ENCODE peak calls at places on chromosomes 4 and X, in five cellular contexts. H is mammary epithelial cell, E is psoas muscle, Y is ovary, C is BJ. B is an unnamed sample. For H3K36me3, the result is how much of the 10 kb centered on the place peaks cover.

GRCh38 chr4:147683172-147683571 is 791 bp downstream of the PRMT9 start:
- DNase-seq in H (peak), E (no peak), Y (no peak), C (no peak), B (no peak)

GRCh38 chrX:12223650-12224049 is 85.4 kb downstream of the FRMPD4 start:
- DNase-seq in H (peak), E (no peak), Y (no peak), C (no peak), B (no peak)

GRCh38 chrX:33974676-33975075 is 157.4 kb downstream of the FAM47A start:
- DNase-seq in H (no peak), E (no peak), Y (no peak), C (no peak), B (no peak)

GRCh38 chr4:41939016-41939623 is 3.9 kb downstream of the TMEM33 start:
- DNase-seq in H (peak), E (no peak), Y (no peak), C (no peak), B (no peak)

GRCh38 chrX:115357316-115357715 is 67.8 kb downstream of the LUZP4 start:
- DNase-seq in H (no peak), E (no peak), Y (no peak), C (no peak), B (no peak)

GRCh38 chr4:150078996-150079581 is 844 bp downstream of the DCLK2 start:
- DNase-seq in H (peak), E (peak), Y (peak), C (no peak), B (peak)

GRCh38 chr4:17168571-17168970 is 270.1 kb upstream of the LDB2 start:
- DNase-seq in H (no peak), E (no peak), Y (no peak), C (peak), B (no peak)

GRCh38 chrX:9285342-9285771 is 179.5 kb upstream of the TBL1X start:
- DNase-seq in H (no peak), E (no peak), Y (no peak), C (no peak), B (peak)

GRCh38 chr4:3288571-3289094 is 4.2 kb upstream of the RGS12 start:
- DNase-seq in H (no peak), E (no peak), Y (no peak), C (no peak), B (no peak)

GRCh38 chr4:109278594-109279031 is 23.8 kb downstream of the COL25A1 start:
- DNase-seq in H (no peak), E (no peak), Y (no peak), C (no peak), B (peak)

GRCh38 chr4:75723117-75723801 is 1.1 kb upstream of the USO1 start:
- DNase-seq in H (peak), E (no peak), Y (no peak), C (peak), B (no peak)

GRCh38 chr4:76357981-76358380 is 51.4 kb downstream of the STBD1 start:
- DNase-seq in H (no peak), E (no peak), Y (no peak), C (no peak), B (no peak)

GRCh38 chr4:92334716-92335350 is 31.1 kb downstream of the GRID2 start:
- DNase-seq in H (no peak), E (no peak), Y (no peak), C (no peak), B (no peak)

GRCh38 chrX:119410027-119410819 is 11.1 kb downstream of the SLC25A43 start:
- DNase-seq in H (peak), E (peak), Y (peak), C (peak), B (no peak)

GRCh38 chr4:77994194-77994721 is 62.9 kb upstream of the FRAS1 start:
- DNase-seq in H (peak), E (no peak), Y (no peak), C (peak), B (no peak)

GRCh38 chr4:147578057-147578476 is 39.1 kb upstream of the TMEM184C start:
- DNase-seq in H (peak), E (no peak), Y (peak), C (peak), B (no peak)

GRCh38 chr4:125390126-125390525 is 75.4 kb downstream of the FAT4 start:
- DNase-seq in H (peak), E (no peak), Y (no peak), C (peak), B (no peak)

GRCh38 chr4:661856-662761 is 12.0 kb downstream of the ATP5ME start:
- DNase-seq in H (no peak), E (no peak), Y (no peak), C (no peak), B (no peak)

GRCh38 chr4:39029752-39030694 is 2.2 kb downstream of the TMEM156 start:
- DNase-seq in H (no peak), E (no peak), Y (no peak), C (no peak), B (no peak)

GRCh38 chr4:156677136-156677535 is 294.5 kb downstream of the PDGFC start:
- DNase-seq in H (no peak), E (no peak), Y (no peak), C (no peak), B (peak)

GRCh38 chr4:162921178-162921785 is 245.4 kb downstream of the NAF1 start:
- DNase-seq in H (no peak), E (no peak), Y (no peak), C (no peak), B (no peak)

GRCh38 chrX:55522577-55523254 is 33.1 kb upstream of the USP51 start:
- DNase-seq in H (no peak), E (no peak), Y (no peak), C (no peak), B (no peak)

GRCh38 chrX:39425124-39425806 is 624.0 kb downstream of the MID1IP1 start:
- DNase-seq in H (no peak), E (no peak), Y (no peak), C (no peak), B (no peak)

GRCh38 chrX:94977986-94978385 is 1304.0 kb downstream of the FAM133A start:
- DNase-seq in H (no peak), E (no peak), Y (no peak), C (no peak), B (no peak)

GRCh38 chrX:56789518-56790070 is 60.6 kb downstream of the NBDY start:
- DNase-seq in H (no peak), E (no peak), Y (no peak), C (no peak), B (no peak)

GRCh38 chr4:131006388-131006787 is 1910.4 kb downstream of the C4orf33 start:
- DNase-seq in H (no peak), E (no peak), Y (no peak), C (no peak), B (no peak)

GRCh38 chr4:44016582-44017421 is 431.8 kb downstream of the KCTD8 start:
- DNase-seq in H (no peak), E (no peak), Y (no peak), C (no peak), B (peak)

GRCh38 chr4:52825311-52826090 is 36.6 kb upstream of the RASL11B start:
- DNase-seq in H (no peak), E (no peak), Y (peak), C (no peak), B (no peak)

GRCh38 chrX:16125520-16126149 is 2.3 kb downstream of the GRPR start:
- DNase-seq in H (no peak), E (no peak), Y (no peak), C (no peak), B (no peak)

GRCh38 chrX:57417827-57418226 is 131.3 kb downstream of the FAAH2 start:
- DNase-seq in H (no peak), E (no peak), Y (no peak), C (no peak), B (no peak)

GRCh38 chr4:112329672-112330372 is 32.7 kb downstream of the ALPK1 start:
- DNase-seq in H (no peak), E (no peak), Y (no peak), C (no peak), B (no peak)

GRCh38 chr4:112325522-112325921 is 28.4 kb downstream of the ALPK1 start:
- DNase-seq in H (no peak), E (no peak), Y (no peak), C (no peak), B (no peak)

GRCh38 chr4:112332398-112332797 is 35.2 kb downstream of the ALPK1 start:
- DNase-seq in H (no peak), E (no peak), Y (no peak), C (no peak), B (no peak)

GRCh38 chr4:112330921-112331320 is 33.8 kb downstream of the ALPK1 start:
- DNase-seq in H (no peak), E (no peak), Y (no peak), C (no peak), B (no peak)

DNA sequence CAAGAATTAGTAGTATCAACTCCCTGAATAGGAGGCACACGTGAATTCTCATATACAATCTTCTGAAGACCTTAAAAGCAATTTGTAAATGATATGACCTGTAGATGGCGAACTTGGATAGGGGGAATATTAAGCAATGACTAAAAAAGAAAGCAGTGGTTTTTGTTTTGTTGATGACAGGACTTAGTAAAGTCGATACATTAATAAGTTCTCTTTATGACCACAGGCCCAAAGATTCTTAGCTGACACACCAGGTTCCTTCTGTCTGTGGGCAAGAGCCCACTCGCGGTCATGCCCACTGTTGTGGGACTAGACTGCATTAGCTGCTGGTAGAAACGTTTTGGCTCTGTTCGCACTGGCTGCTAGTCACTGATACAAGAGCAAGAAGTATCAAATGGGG is 30.8 kb downstream of the ALPK1 start:
- DNase-seq in H (peak), E (no peak), Y (no peak), C (no peak), B (peak)
- H3K4me3 ChIP-seq in H (no peak), E (no peak), Y (no peak), C (no peak), B (no peak)

DNA sequence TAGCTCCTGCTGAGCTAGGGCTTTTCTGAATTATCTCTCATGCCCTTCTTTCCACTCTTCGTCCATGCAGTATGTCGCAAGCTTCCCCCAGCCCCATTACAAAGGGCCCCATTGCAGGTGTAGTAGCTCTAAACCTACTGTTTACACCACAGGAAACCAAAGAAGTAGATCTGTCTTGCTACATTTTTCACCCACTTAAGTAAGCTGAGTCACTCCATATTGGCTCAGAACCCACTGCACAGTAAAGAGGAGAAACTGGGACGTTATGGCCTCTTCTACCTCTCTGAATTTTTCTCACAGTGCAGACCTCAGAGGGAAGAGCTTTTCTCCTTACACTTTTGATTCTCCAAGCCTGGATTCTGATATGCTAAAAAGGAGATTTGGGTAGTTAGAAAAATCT is 200.2 kb downstream of the SMARCA1 start:
- DNase-seq in H (no peak), E (no peak), Y (no peak), C (no peak), B (no peak)
- TF ChIP-seq CTCF in H (no peak), E (no peak), Y (no peak), C (no peak), B (no peak)

GRCh38 chr4:7763788-7764187 is 175.9 kb downstream of the AFAP1 start:
- DNase-seq in H (peak), E (no peak), Y (no peak), C (no peak), B (no peak)
- H3K36me3 ChIP-seq in H (under half), E (under half), Y (under half), C (half or more), B (under half)

GRCh38 chr4:48332661-48333060 is 8.7 kb upstream of the SLAIN2 start:
- DNase-seq in H (no peak), E (no peak), Y (no peak), C (no peak), B (no peak)

GRCh38 chr4:48333587-48333986 is 7.7 kb upstream of the SLAIN2 start:
- DNase-seq in H (peak), E (no peak), Y (no peak), C (no peak), B (no peak)

GRCh38 chr4:48331577-48332340 is 9.6 kb upstream of the SLAIN2 start:
- DNase-seq in H (peak), E (no peak), Y (no peak), C (peak), B (no peak)

GRCh38 chr4:48329193-48329592 is 12.1 kb upstream of the SLAIN2 start:
- DNase-seq in H (no peak), E (no peak), Y (no peak), C (no peak), B (no peak)

GRCh38 chr4:48329976-48330375 is 11.4 kb upstream of the SLAIN2 start:
- DNase-seq in H (peak), E (no peak), Y (no peak), C (peak), B (no peak)
- H3K4me3 ChIP-seq in H (no peak), E (no peak), Y (no peak), C (no peak), B (no peak)

DNA sequence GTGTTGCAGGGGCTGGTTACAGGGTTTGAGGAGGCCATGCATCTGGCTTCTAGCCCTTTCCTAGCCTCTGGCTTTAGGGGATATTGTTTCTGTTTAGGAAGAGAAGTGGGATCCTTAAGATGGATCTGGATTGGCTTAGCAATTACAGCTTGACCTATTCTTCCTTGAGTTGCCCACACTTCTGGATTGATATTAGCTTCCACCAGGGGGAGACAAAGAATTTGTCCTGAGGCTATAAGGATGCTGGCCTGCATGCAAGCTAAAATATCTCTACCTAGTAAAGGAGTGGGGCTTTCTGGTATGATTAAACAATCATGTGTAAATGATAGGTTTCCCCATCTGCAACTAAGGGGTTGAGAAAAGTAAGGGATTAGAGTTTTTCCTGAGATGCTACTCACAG is 117.2 kb downstream of the TEX13C start:
- DNase-seq in H (peak), E (no peak), Y (no peak), C (no peak), B (no peak)
- TF ChIP-seq CTCF in H (peak), E (no peak), Y (no peak), C (no peak), B (peak)